ENCODE peak calls at places on chromosomes 16 and 17, in four cellular contexts. S is IMR-90, T is HepG2, K is breast epithelium. U is an unnamed sample.

GRCh38 chr17:69551212-69552010 is 136.9 kb downstream of the MAP2K6 start:
- DNase-seq in T (no peak), K (no peak), S (peak), U (no peak)

GRCh38 chr17:2948721-2949468 is 114.5 kb downstream of the OR1D5 start:
- DNase-seq in K (peak), T (no peak), S (no peak), U (no peak)

GRCh38 chr17:81334987-81335386 is 39.9 kb upstream of the SLC38A10 start:
- DNase-seq in T (no peak), K (no peak), S (no peak), U (no peak)

GRCh38 chr16:6602401-6602800 is 730.2 kb upstream of the RBFOX1 start:
- DNase-seq in K (no peak), S (no peak), T (no peak), U (no peak)

GRCh38 chr16:56626685-56627084 is 1.1 kb downstream of the MT1E start:
- DNase-seq in T (no peak), S (no peak), K (no peak), U (no peak)

GRCh38 chr17:42107597-42108576 is 4.6 kb downstream of the DHX58 start:
- DNase-seq in T (no peak), S (peak), K (no peak), U (peak)

GRCh38 chr17:33112763-33113162 is 121.1 kb downstream of the SPACA3 start:
- DNase-seq in K (no peak), T (no peak), S (peak), U (no peak)

GRCh38 chr17:27927781-27928180 is 34.6 kb upstream of the LYRM9 start:
- DNase-seq in S (no peak), T (no peak), K (no peak), U (no peak)

GRCh38 chr16:90077757-90078593 is 844 bp upstream of the PRDM7 start:
- DNase-seq in K (no peak), S (peak), T (no peak), U (no peak)

GRCh38 chr17:79022507-79022991 is 1.4 kb upstream of the C1QTNF1 start:
- DNase-seq in T (no peak), S (no peak), K (peak), U (no peak)

GRCh38 chr16:17331071-17331521 is 139.7 kb downstream of the XYLT1 start:
- DNase-seq in K (no peak), T (no peak), S (no peak), U (peak)

GRCh38 chr17:72560303-72561247 is 439.8 kb downstream of the SOX9 start:
- DNase-seq in S (peak), K (no peak), T (peak), U (no peak)

GRCh38 chr17:61410555-61411089 is 11.0 kb downstream of the TBX2 start:
- DNase-seq in K (peak), S (peak), T (no peak), U (peak)

GRCh38 chr17:30278032-30278431 is 13.7 kb downstream of the BLMH start:
- DNase-seq in K (no peak), T (peak), S (peak), U (no peak)

GRCh38 chr17:80997471-80998387 is 6.1 kb downstream of the CHMP6 start:
- DNase-seq in T (no peak), K (no peak), S (no peak), U (no peak)

GRCh38 chr16:23497543-23497868 is 12.8 kb downstream of the GGA2 start:
- DNase-seq in S (no peak), K (no peak), T (no peak), U (no peak)

GRCh38 chr16:23498863-23499262 is 11.4 kb downstream of the GGA2 start:
- DNase-seq in T (peak), K (no peak), S (no peak), U (no peak)

GRCh38 chr16:23494188-23494587 is 16.1 kb downstream of the GGA2 start:
- DNase-seq in T (no peak), K (no peak), S (no peak), U (no peak)

GRCh38 chr16:23499801-23500200 is 10.5 kb downstream of the GGA2 start:
- DNase-seq in S (no peak), T (no peak), K (no peak), U (no peak)

DNA sequence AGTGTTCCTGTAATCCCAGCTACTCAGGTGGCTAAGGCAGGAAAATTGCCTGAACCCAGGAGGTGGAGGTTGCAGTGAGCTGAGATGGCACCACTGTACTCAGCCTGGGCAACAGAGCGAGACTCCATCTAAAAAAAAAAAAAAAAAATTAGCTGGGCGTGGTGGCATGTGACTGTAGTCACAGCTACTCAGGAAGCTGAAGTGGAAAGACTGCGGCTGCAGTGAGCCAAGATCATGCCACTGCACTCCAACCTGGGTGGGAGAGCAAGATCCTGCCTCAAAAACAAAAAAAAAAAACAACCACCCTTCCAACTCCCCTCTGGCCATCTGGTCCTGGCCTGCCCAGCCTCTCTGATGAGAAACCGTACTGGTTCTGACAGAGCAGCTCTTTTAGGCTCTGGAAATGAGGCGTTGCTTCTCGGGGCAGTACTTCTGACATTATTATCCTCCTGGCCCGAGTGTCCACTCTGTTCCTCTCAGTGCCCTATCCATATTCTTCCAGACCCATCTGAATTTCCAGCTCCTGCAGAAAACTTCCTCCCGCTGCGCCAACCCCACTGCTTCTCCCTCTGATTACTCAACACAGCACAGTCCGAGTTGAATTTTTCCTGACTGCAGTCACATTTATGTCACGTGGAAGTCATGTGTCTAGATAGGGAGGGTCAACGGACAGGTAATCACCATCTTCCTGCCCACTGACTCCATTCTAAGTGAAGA is 13.3 kb downstream of the GGA2 start:
- DNase-seq in K (no peak), S (peak), T (no peak), U (peak)
- TF ChIP-seq POLR2A in K (no peak), S (no peak), T (no peak), U (no peak)

GRCh38 chr16:23306199-23307100 is 4.3 kb downstream of the SCNN1B start:
- DNase-seq in S (no peak), K (no peak), T (no peak), U (no peak)
- TF ChIP-seq POLR2A in S (no peak), K (no peak), T (no peak), U (no peak)

DNA sequence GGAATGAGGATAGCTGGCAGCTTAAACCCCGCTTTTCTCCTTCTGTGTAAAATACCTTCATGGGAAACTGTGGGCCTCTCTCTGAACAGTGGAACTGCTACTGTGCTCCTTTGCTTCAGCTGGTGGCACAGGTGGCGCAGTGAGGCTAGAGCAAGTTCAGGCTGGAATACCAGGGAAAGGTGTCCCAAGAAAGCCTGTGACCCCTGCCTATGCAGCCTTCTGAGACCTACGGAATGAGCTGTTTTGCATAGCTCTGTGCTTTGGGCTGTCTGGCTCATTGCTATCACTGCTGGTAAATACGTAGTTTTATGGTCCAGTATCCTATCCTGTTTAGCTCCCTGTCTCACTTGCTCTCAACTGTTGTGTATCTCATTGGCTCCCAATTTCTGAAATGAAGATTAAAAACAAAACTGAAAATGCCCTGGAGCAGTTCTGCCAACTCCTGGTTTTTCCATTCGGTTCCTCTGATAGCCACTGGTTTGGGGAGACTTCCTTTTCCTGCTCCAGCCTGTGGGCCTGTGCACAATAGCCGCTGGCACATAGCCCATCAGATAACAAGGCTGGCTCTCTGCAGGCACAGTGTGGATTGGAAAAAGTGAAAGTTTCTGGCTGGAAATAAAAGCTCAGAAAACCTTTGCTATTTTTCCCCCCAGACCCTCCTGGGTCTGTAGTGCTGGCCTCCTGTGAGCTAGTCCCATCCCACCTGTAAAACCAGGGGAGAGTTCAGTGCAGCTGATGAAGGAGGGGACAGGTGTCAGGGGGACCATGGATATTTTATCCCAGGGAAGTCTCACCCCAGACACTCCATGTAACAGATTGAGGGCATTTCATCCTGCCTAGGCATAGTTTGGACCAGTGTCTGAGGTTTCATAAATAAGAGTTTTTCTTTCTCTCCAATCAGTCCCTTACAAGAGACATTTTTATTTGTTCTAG is 24.1 kb downstream of the LIMD2 start:
- DNase-seq in S (peak), T (peak), K (peak), U (peak)
- TF ChIP-seq POLR2A in S (no peak), T (no peak), K (no peak), U (no peak)

GRCh38 chr16:31081428-31082351 is 7.1 kb downstream of the PRSS53 start:
- DNase-seq in T (no peak), S (no peak), K (no peak), U (no peak)
- TF ChIP-seq POLR2A in T (peak), S (no peak), K (no peak), U (no peak)

DNA sequence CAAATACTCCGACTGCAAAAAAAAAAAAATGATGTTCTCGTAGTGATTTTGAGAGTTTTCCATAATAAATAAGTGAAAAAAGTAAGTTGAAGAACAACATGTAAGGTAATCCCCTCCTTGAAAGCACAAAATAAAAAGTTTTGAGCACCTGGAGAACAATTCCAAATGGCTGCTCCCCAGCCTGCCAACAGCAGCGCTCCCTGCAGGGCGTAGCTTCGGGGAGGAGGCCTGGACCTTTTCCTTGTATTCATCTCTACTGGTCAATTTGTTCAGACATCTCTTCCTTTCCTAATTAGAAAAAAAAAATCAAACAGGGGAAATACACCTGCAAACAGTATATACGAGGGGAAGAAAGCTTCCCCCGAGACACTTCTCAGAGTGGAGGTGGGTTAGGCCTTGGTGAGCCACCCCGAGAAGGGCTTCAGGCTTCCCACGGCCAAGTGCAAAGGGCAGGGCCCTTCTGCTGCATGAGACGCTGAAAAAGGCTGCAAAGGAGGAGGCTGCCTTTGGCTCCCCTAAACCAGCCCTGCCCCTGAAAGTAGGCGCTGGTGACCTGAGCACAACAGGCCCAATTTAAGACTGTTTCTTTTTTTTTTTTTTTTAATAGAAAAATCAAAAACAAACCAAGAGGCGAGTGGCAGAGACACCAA is 193.2 kb upstream of the FOXF1 start:
- DNase-seq in S (no peak), T (no peak), K (no peak), U (no peak)
- TF ChIP-seq POLR2A in S (no peak), T (no peak), K (no peak), U (no peak)

U was measured in tibial nerve.